ENCODE peak calls at places on chromosomes 4 and X, in nine cellular contexts. K is HFFc6, X is WTC11, N is erythroblast, Q is stromal cell of bone marrow, Z is CD14-positive monocyte, D is type B pancreatic cell, P is fibroblast of the aortic adventitia, Y is NCI-H510A treated with DMSO at 0.1 percent for 48 hours. W is an unnamed sample.

GRCh38 chrX:2913118-2913517 is 16.0 kb downstream of the ARSD start:
- DNase-seq in K (no peak), X (no peak), N (no peak), Q (no peak), Z (no peak), D (no peak), P (no peak), Y (no peak), W (no peak)

GRCh38 chr4:110424144-110424543 is 51.8 kb upstream of the ENPEP start:
- DNase-seq in K (no peak), X (no peak), N (no peak), Q (no peak), Z (no peak), D (no peak), P (no peak), Y (no peak), W (no peak)

GRCh38 chrX:10634681-10635161 is 14.3 kb upstream of the MID1 start:
- DNase-seq in K (peak; percentile 82), X (no peak), N (no peak), Q (no peak), Z (no peak), D (no peak), P (peak; percentile 80), Y (no peak), W (peak; percentile 90)

GRCh38 chr4:56424697-56425514 is 10.5 kb downstream of the PPAT start:
- DNase-seq in K (no peak), X (no peak), N (peak; percentile 80), Q (no peak), Z (no peak), D (no peak), P (peak; percentile 69), Y (peak; percentile 25), W (no peak)

GRCh38 chrX:41033299-41033698 is 51.9 kb upstream of the USP9X start:
- DNase-seq in K (no peak), X (no peak), N (peak; percentile 19), Q (no peak), Z (no peak), D (no peak), P (peak; percentile 5), Y (no peak), W (no peak)

GRCh38 chr4:6641164-6641970 is 882 bp downstream of the MRFAP1 start:
- DNase-seq in K (peak; percentile 21), X (no peak), N (peak; percentile 82), Q (no peak), Z (no peak), D (no peak), P (peak; percentile 37), Y (no peak), W (peak; percentile 7)

GRCh38 chrX:45266456-45266855 is 65.8 kb upstream of the DIPK2B start:
- DNase-seq in K (no peak), X (no peak), N (no peak), Q (no peak), Z (no peak), D (no peak), P (no peak), Y (no peak), W (peak; percentile 60)

GRCh38 chr4:102640669-102641068 is 120.1 kb downstream of the MANBA start:
- DNase-seq in K (peak; percentile 60), X (no peak), N (no peak), Q (peak; percentile 16), Z (no peak), D (no peak), P (peak; percentile 58), Y (no peak), W (peak; percentile 50)

GRCh38 chr4:89305712-89306437 is 1.7 kb downstream of the GPRIN3 start:
- DNase-seq in K (no peak), X (no peak), N (no peak), Q (no peak), Z (peak; percentile 67), D (no peak), P (no peak), Y (no peak), W (peak; percentile 56)

GRCh38 chr4:176034498-176034897 is 31.1 kb upstream of the WDR17 start:
- DNase-seq in K (peak; percentile 35), X (no peak), N (peak; percentile 36), Q (peak; percentile 22), Z (no peak), D (no peak), P (peak; percentile 73), Y (peak; percentile 16), W (no peak)

GRCh38 chr4:147790412-147790811 is 58.5 kb downstream of the ARHGAP10 start:
- DNase-seq in K (no peak), X (no peak), N (no peak), Q (no peak), Z (no peak), D (no peak), P (no peak), Y (no peak), W (no peak)

GRCh38 chrX:13376857-13377441 is 57.1 kb upstream of the ATXN3L start:
- DNase-seq in K (peak; percentile 81), X (no peak), N (no peak), Q (peak; percentile 98), Z (no peak), D (no peak), P (peak; percentile 100), Y (peak; percentile 5), W (peak; percentile 34)

GRCh38 chr4:153426207-153426886 is 39.8 kb upstream of the TMEM131L start:
- DNase-seq in K (no peak), X (no peak), N (no peak), Q (no peak), Z (no peak), D (no peak), P (no peak), Y (no peak), W (no peak)

GRCh38 chr4:159455675-159456235 is 352.9 kb downstream of the RAPGEF2 start:
- DNase-seq in K (peak; percentile 17), X (peak; percentile 16), N (peak; percentile 56), Q (peak; percentile 25), Z (no peak), D (no peak), P (peak; percentile 51), Y (peak; percentile 51), W (peak; percentile 13)

GRCh38 chrX:100687546-100687945 is 43.5 kb downstream of the SRPX2 start:
- DNase-seq in K (no peak), X (no peak), N (no peak), Q (no peak), Z (no peak), D (no peak), P (no peak), Y (no peak), W (no peak)

GRCh38 chr4:159398236-159398638 is 295.4 kb downstream of the RAPGEF2 start:
- DNase-seq in K (no peak), X (no peak), N (no peak), Q (no peak), Z (no peak), D (no peak), P (no peak), Y (no peak), W (no peak)

GRCh38 chr4:47855350-47855749 is 17.5 kb upstream of the CORIN start:
- DNase-seq in K (peak; percentile 91), X (no peak), N (no peak), Q (no peak), Z (no peak), D (no peak), P (no peak), Y (no peak), W (no peak)

GRCh38 chr4:15953625-15954024 is 9.3 kb downstream of the FGFBP2 start:
- DNase-seq in K (no peak), X (no peak), N (no peak), Q (no peak), Z (no peak), D (no peak), P (no peak), Y (no peak), W (no peak)

GRCh38 chr4:16025268-16025667 is 58.6 kb downstream of the PROM1 start:
- DNase-seq in K (no peak), X (no peak), N (no peak), Q (no peak), Z (no peak), D (no peak), P (no peak), Y (no peak), W (no peak)

GRCh38 chr4:23373269-23373668 is 516.6 kb downstream of the PPARGC1A start:
- DNase-seq in K (no peak), X (no peak), N (peak; percentile 3), Q (no peak), Z (no peak), D (no peak), P (peak; percentile 56), Y (no peak), W (peak; percentile 99)

GRCh38 chr4:124018383-124019317 is 622.1 kb downstream of the SPRY1 start:
- DNase-seq in K (peak; percentile 43), X (no peak), N (no peak), Q (peak; percentile 27), Z (no peak), D (no peak), P (peak; percentile 81), Y (no peak), W (no peak)

GRCh38 chr4:183492791-183493221 is 12.1 kb upstream of the ING2 start:
- DNase-seq in K (peak; percentile 95), X (no peak), N (no peak), Q (no peak), Z (no peak), D (no peak), P (peak; percentile 48), Y (no peak), W (peak; percentile 56)

GRCh38 chr4:122364700-122365404 is 14.0 kb upstream of the ADAD1 start:
- DNase-seq in K (no peak), X (peak; percentile 56), N (no peak), Q (no peak), Z (no peak), D (no peak), P (no peak), Y (peak; percentile 18), W (no peak)

GRCh38 chr4:30979402-30979801 is 259.2 kb downstream of the PCDH7 start:
- DNase-seq in K (no peak), X (no peak), N (no peak), Q (no peak), Z (no peak), D (no peak), P (no peak), Y (no peak), W (no peak)

GRCh38 chr4:134862116-134862515 is 660.5 kb upstream of the PABPC4L start:
- DNase-seq in K (peak; percentile 43), X (no peak), N (no peak), Q (no peak), Z (no peak), D (no peak), P (no peak), Y (no peak), W (no peak)

GRCh38 chr4:79918292-79918691 is 154.7 kb downstream of the ANTXR2 start:
- DNase-seq in K (no peak), X (no peak), N (no peak), Q (no peak), Z (no peak), D (no peak), P (no peak), Y (no peak), W (no peak)